ENCODE peak calls at places on chromosomes 6 and 20, in ten cellular contexts. D is AG04450; J is SW480; C is fibroblast of mammary gland; P is lower leg skin; Q is NCI-H345; A is naive thymus-derived CD8-positive, alpha-beta T cell; B is NCI-H446 treated with DMSO at 0.1 percent for 48 hours; I is SJSA1; H is activated T-helper 1 cell treated with Interleukin-2 at 50 U/mL for 16 hours. M is an unnamed sample.

GRCh38 chr20:36644713-36645109 is 1.3 kb downstream of the SLA2 start:
- DNase-seq in D (no peak), H (no peak), I (no peak), Q (no peak), C (no peak), J (no peak), B (no peak), P (no peak), A (no peak), M (no peak)

GRCh38 chr20:5797843-5798462 is 47.8 kb downstream of the SHLD1 start:
- DNase-seq in P (peak), H (no peak), I (no peak), C (no peak), D (no peak), B (no peak), A (no peak), Q (no peak), J (no peak), M (no peak)

GRCh38 chr6:135266675-135267074 is 85.6 kb downstream of the MYB start:
- DNase-seq in P (no peak), H (no peak), C (no peak), B (no peak), J (peak), D (no peak), A (no peak), Q (peak), I (no peak), M (no peak)

GRCh38 chr6:157879873-157880254 is 56.8 kb downstream of the SNX9 start:
- DNase-seq in P (no peak), D (no peak), C (no peak), B (no peak), I (no peak), J (no peak), H (no peak), Q (peak), A (no peak), M (no peak)

GRCh38 chr20:37523012-37523391 is 2.0 kb downstream of the NNAT start:
- DNase-seq in B (no peak), C (no peak), P (no peak), A (no peak), J (no peak), I (no peak), D (no peak), H (no peak), Q (no peak), M (no peak)

GRCh38 chr20:17786221-17786718 is 86.5 kb downstream of the BANF2 start:
- DNase-seq in D (peak), H (no peak), J (no peak), I (no peak), B (no peak), C (peak), P (no peak), A (no peak), Q (no peak), M (no peak)

GRCh38 chr6:90284745-90285481 is 11.7 kb downstream of the BACH2 start:
- DNase-seq in C (peak), H (no peak), I (peak), A (peak), B (no peak), J (peak), P (no peak), D (no peak), Q (no peak), M (no peak)

GRCh38 chr6:16947461-16948159 is 154.2 kb upstream of the STMND1 start:
- DNase-seq in P (no peak), D (peak), Q (peak), J (peak), I (peak), C (peak), A (no peak), B (peak), H (no peak), M (peak)

GRCh38 chr6:45445749-45446454 is 68.2 kb upstream of the SUPT3H start:
- DNase-seq in B (peak), I (peak), C (peak), P (peak), H (no peak), D (peak), A (no peak), J (peak), Q (peak), M (peak)

GRCh38 chr6:37209461-37210205 is 39.7 kb downstream of the PIM1 start:
- DNase-seq in B (no peak), H (peak), P (peak), I (no peak), Q (no peak), A (peak), J (no peak), C (no peak), D (no peak), M (no peak)

GRCh38 chr6:82467338-82467737 is 103.7 kb downstream of the TPBG start:
- DNase-seq in A (no peak), Q (no peak), H (no peak), D (no peak), B (no peak), C (peak), I (no peak), J (no peak), P (no peak), M (no peak)

GRCh38 chr6:5472583-5472982 is 211.3 kb downstream of the FARS2 start:
- DNase-seq in I (no peak), D (no peak), C (no peak), Q (no peak), A (no peak), H (no peak), P (no peak), J (no peak), B (no peak), M (no peak)

GRCh38 chr6:53616450-53617357 is 48.9 kb downstream of the KLHL31 start:
- DNase-seq in J (peak), I (no peak), D (no peak), A (no peak), C (no peak), P (no peak), H (no peak), Q (no peak), B (no peak), M (no peak)

GRCh38 chr6:111533087-111533784 is 50.2 kb upstream of the REV3L start:
- DNase-seq in C (no peak), Q (no peak), J (no peak), I (no peak), P (no peak), D (no peak), H (no peak), B (no peak), A (no peak), M (peak)

GRCh38 chr6:130178692-130179091 is 44.1 kb downstream of the SAMD3 start:
- DNase-seq in A (no peak), I (peak), H (no peak), B (no peak), J (peak), Q (no peak), P (no peak), D (peak), C (peak), M (no peak)

GRCh38 chr6:5282191-5282623 is 20.9 kb downstream of the FARS2 start:
- DNase-seq in C (no peak), J (no peak), A (no peak), I (no peak), Q (no peak), B (no peak), D (no peak), P (no peak), H (no peak), M (no peak)

GRCh38 chr20:62716198-62716940 is 7.7 kb downstream of the NTSR1 start:
- DNase-seq in D (no peak), J (no peak), I (no peak), Q (no peak), C (peak), H (no peak), A (peak), P (no peak), B (no peak), M (no peak)

GRCh38 chr6:166736606-166737005 is 109.6 kb upstream of the RPS6KA2 start:
- DNase-seq in H (no peak), J (no peak), Q (no peak), A (no peak), D (no peak), I (peak), C (peak), B (no peak), P (peak), M (no peak)

GRCh38 chr6:36353411-36353915 is 16.8 kb upstream of the BNIP5 start:
- DNase-seq in D (no peak), I (no peak), P (no peak), C (peak), Q (no peak), A (no peak), J (no peak), B (no peak), H (no peak), M (no peak)

GRCh38 chr6:121794630-121795029 is 359.2 kb downstream of the GJA1 start:
- DNase-seq in B (no peak), C (peak), A (no peak), I (peak), Q (no peak), H (no peak), D (peak), P (no peak), J (no peak), M (no peak)

GRCh38 chr6:148559848-148560433 is 186.9 kb upstream of the UST start:
- DNase-seq in H (peak), B (no peak), C (peak), Q (peak), P (peak), J (peak), I (peak), A (peak), D (peak), M (no peak)

GRCh38 chr20:43438578-43439316 is 18.9 kb upstream of the SRSF6 start:
- DNase-seq in H (no peak), D (no peak), Q (no peak), A (no peak), I (no peak), B (no peak), P (no peak), C (no peak), J (no peak), M (no peak)

GRCh38 chr6:30206152-30206551 is 7.1 kb downstream of the TRIM26 start:
- DNase-seq in C (peak), B (no peak), P (no peak), D (no peak), H (no peak), A (no peak), J (no peak), I (no peak), Q (no peak), M (no peak)

GRCh38 chr20:2602046-2602735 is 50.2 kb upstream of the NOP56 start:
- DNase-seq in D (no peak), J (no peak), I (peak), Q (no peak), H (no peak), A (no peak), B (no peak), C (no peak), P (no peak), M (no peak)

GRCh38 chr20:44264287-44264686 is 17.2 kb downstream of the GDAP1L1 start:
- DNase-seq in H (no peak), A (no peak), P (no peak), Q (no peak), B (no peak), J (no peak), I (no peak), C (no peak), D (no peak), M (no peak)